ENCODE peak calls at places on chromosomes 4 and X, in seven cellular contexts. X, L, J, B, I, P and F are unnamed samples.

GRCh38 chr4:8730159-8730558 is 137.6 kb downstream of the CPZ start:
- DNase-seq in X (no peak), L (peak), J (no peak), B (no peak), I (peak), P (peak), F (no peak)

GRCh38 chr4:47263721-47264120 is 199.8 kb downstream of the COMMD8 start:
- DNase-seq in X (no peak), L (no peak), J (no peak), B (no peak), I (no peak), P (no peak), F (no peak)

GRCh38 chr4:93779228-93779627 is 49.3 kb upstream of the ATOH1 start:
- DNase-seq in X (no peak), L (no peak), J (no peak), B (no peak), I (no peak), P (no peak), F (no peak)

GRCh38 chr4:175412744-175413143 is 399.3 kb downstream of the GPM6A start:
- DNase-seq in X (peak), L (no peak), J (no peak), B (no peak), I (no peak), P (no peak), F (no peak)

GRCh38 chr4:87465739-87466366 is 43.5 kb downstream of the NUDT9 start:
- DNase-seq in X (peak), L (no peak), J (peak), B (no peak), I (no peak), P (no peak), F (no peak)

GRCh38 chr4:374298-375160 is 36.9 kb downstream of the ZNF141 start:
- DNase-seq in X (no peak), L (no peak), J (no peak), B (no peak), I (no peak), P (no peak), F (no peak)

GRCh38 chr4:85901500-85901899 is 426.6 kb downstream of the ARHGAP24 start:
- DNase-seq in X (peak), L (no peak), J (no peak), B (no peak), I (no peak), P (no peak), F (no peak)

GRCh38 chr4:185203380-185204237 is at the start of gene CFAP97:
- DNase-seq in X (peak), L (peak), J (peak), B (peak), I (peak), P (peak), F (peak)

GRCh38 chrX:15953801-15954200 is 99.2 kb upstream of the AP1S2 start:
- DNase-seq in X (no peak), L (no peak), J (no peak), B (no peak), I (no peak), P (no peak), F (no peak)

DNA sequence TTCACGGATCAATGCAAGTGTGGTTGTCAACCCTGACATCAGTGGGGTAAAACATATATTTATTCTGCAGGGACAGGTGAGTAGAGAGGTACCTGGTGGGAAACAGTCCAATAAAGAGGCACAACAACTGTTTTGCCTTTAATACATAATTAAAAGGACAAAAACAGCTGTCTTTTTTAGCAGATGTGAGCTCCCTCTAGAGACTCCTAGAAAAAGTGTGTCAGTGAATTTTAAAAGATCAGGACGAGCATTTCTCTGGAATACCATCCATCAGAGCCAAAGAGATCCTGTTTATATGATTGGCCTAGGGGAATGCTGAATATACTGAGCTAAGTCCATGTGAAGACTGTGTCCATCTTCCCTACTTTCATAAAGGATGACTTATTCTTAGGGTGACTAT is 58.3 kb downstream of the TMEM144 start:
- DNase-seq in X (no peak), L (no peak), J (no peak), B (no peak), I (no peak), P (no peak), F (no peak)
- TF ChIP-seq CTCF in X (no peak), L (no peak), J (peak), B (no peak), I (no peak), P (no peak), F (no peak)

GRCh38 chr4:169042608-169043007 is 32.6 kb upstream of the CBR4 start:
- DNase-seq in X (no peak), L (no peak), J (no peak), B (no peak), I (no peak), P (no peak), F (no peak)

GRCh38 chr4:169047967-169048366 is 37.9 kb upstream of the CBR4 start:
- DNase-seq in X (no peak), L (no peak), J (no peak), B (no peak), I (no peak), P (no peak), F (no peak)

GRCh38 chr4:169048867-169049266 is 38.8 kb upstream of the CBR4 start:
- DNase-seq in X (no peak), L (no peak), J (no peak), B (no peak), I (no peak), P (no peak), F (no peak)

GRCh38 chr4:169044723-169045447 is 34.8 kb upstream of the CBR4 start:
- DNase-seq in X (no peak), L (no peak), J (no peak), B (no peak), I (no peak), P (no peak), F (no peak)

DNA sequence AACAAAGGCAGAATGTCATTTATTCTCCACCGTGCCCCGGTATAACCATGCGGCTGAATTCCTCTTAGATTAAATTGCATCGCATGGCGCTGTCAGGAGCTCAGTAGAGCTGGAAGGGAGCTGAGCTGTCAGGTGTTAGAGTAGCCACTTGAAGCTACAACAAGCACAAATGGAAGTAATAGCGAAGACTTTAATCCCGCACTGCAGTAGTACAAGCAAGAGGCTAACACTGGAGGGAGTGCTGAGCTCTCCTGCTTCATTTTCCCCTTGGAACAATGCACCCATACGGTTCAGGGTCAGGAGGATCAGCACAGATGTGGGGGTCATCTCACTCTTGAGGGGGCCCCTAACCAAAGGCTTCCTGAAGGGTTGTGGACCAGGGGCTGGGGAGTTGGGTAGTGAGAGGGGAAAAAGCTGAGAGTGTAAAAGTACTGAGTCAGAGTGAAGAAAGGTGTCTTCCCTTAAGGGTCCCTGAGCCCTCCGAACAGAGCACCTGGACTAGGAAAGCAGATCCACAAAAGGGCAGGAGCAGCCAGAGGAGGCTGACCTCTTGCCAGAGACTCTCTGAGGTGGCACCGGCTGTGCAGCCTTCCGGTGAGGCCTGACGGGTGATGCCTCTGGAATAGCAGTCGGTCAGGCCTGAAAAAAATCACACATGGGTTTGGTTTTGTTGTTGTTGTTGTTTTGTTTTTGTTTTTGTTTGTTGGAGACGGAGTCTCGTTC is 36.0 kb upstream of the CBR4 start:
- DNase-seq in X (no peak), L (no peak), J (no peak), B (no peak), I (no peak), P (no peak), F (no peak)
- TF ChIP-seq CTCF in X (no peak), L (no peak), J (no peak), B (no peak), I (no peak), P (no peak), F (no peak)

GRCh38 chr4:22019676-22020075 is 71.1 kb upstream of the KCNIP4 start:
- DNase-seq in X (no peak), L (no peak), J (no peak), B (no peak), I (no peak), P (no peak), F (no peak)
- TF ChIP-seq CTCF in X (no peak), L (no peak), J (no peak), B (no peak), I (no peak), P (no peak), F (no peak)

GRCh38 chr4:84502333-84502954 is 3.4 kb upstream of the NKX6-1 start:
- DNase-seq in X (no peak), L (no peak), J (no peak), B (no peak), I (no peak), P (no peak), F (no peak)
- TF ChIP-seq CTCF in X (no peak), L (no peak), J (no peak), B (no peak), I (no peak), P (no peak), F (no peak)

DNA sequence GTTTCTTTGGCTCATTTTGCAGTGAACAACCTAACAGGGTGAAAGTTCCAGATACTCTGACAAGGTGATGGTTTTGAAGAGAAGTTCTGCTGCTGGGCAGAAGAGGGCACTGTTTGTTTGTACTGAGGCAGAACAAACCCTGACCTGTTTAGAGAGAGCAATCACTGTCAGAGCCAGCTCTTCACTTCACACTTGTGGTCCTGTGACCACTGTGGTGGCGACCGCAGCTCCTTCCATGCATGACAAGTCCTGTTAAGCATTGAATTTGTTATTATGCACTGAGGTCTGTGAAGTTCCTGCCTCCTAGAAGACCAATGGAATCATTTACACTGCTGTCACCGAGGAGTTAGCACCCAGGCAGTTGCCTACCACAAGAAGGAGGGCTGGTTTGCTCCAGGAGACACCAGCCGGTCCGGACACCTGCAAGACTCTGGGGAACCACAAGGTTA is 86.6 kb downstream of the ZNF330 start:
- DNase-seq in X (peak), L (no peak), J (peak), B (no peak), I (peak), P (peak), F (peak)
- TF ChIP-seq CTCF in X (peak), L (peak), J (peak), B (no peak), I (peak), P (peak), F (peak)

GRCh38 chr4:60201052-60201673 is 999.0 kb upstream of the ADGRL3 start:
- DNase-seq in X (peak), L (no peak), J (peak), B (peak), I (no peak), P (no peak), F (peak)
- TF ChIP-seq CTCF in X (peak), L (peak), J (peak), B (no peak), I (peak), P (peak), F (peak)

DNA sequence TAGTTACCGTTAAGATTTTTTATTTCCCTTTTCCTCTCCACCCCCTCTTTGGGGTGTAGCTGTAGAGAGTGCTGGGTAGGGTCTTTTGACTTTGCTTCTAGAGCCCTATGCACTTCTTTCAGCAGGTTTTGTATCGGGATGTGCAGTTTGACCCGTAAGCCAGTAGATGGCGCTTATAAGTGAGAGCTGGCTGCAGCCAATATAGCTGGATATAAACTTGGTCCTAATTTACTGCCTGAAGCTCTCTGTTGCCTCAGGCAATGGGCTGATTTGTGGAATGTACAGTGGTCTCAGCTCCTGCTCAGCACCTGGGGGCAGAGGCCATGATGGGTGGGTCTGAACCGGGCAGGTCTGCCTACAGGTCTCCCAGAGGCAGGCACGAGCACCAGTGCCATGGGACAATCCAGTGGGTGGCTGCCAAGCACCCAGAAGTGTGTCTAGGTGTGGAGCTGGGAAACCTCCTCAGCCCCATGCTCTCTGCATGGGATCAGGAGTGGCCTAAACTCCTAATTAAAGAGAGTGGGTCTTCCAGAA is 146.5 kb downstream of the SPANXN1 start:
- DNase-seq in X (no peak), L (no peak), J (no peak), B (no peak), I (no peak), P (no peak), F (no peak)
- TF ChIP-seq CTCF in X (no peak), L (no peak), J (peak), B (no peak), I (peak), P (no peak), F (no peak)